ENCODE peak calls at places on chromosomes 16 and 17, in seven cellular contexts. P, I, S, M, X, N and U are unnamed samples.

GRCh38 chr17:27816946-27817345 is 16.6 kb upstream of the NOS2 start:
- DNase-seq in P (no peak), I (no peak), S (no peak), M (no peak), X (no peak), N (no peak), U (no peak)

GRCh38 chr17:38852771-38853291 is 690 bp downstream of the RPL23 start:
- DNase-seq in P (no peak), I (no peak), S (no peak), M (no peak), X (no peak), N (peak), U (no peak)

GRCh38 chr16:85017603-85018002 is 6.3 kb upstream of the ZDHHC7 start:
- DNase-seq in P (no peak), I (no peak), S (no peak), M (no peak), X (no peak), N (no peak), U (no peak)

GRCh38 chr17:4594406-4595349 is 10.3 kb downstream of the SMTNL2 start:
- DNase-seq in P (peak), I (peak), S (no peak), M (no peak), X (no peak), N (peak), U (no peak)

GRCh38 chr17:64443086-64443760 is 5.7 kb upstream of the MILR1 start:
- DNase-seq in P (no peak), I (no peak), S (no peak), M (no peak), X (no peak), N (no peak), U (no peak)

GRCh38 chr17:6346387-6346786 is 88.5 kb downstream of the AIPL1 start:
- DNase-seq in P (no peak), I (no peak), S (no peak), M (no peak), X (no peak), N (no peak), U (no peak)

GRCh38 chr16:88883946-88884345 is 17.5 kb upstream of the PABPN1L start:
- DNase-seq in P (no peak), I (no peak), S (no peak), M (no peak), X (no peak), N (no peak), U (no peak)

GRCh38 chr16:29663829-29664132 is 734 bp downstream of the SPN start:
- DNase-seq in P (no peak), I (no peak), S (no peak), M (no peak), X (no peak), N (no peak), U (no peak)

GRCh38 chr16:73405851-73406250 is 357.9 kb upstream of the ZFHX3 start:
- DNase-seq in P (no peak), I (no peak), S (no peak), M (no peak), X (no peak), N (no peak), U (no peak)

GRCh38 chr16:65069090-65069489 is 52.8 kb downstream of the CDH11 start:
- DNase-seq in P (no peak), I (no peak), S (no peak), M (peak), X (peak), N (no peak), U (no peak)

GRCh38 chr17:47895254-47895855 is 681 bp upstream of the SP2 start:
- DNase-seq in P (no peak), I (no peak), S (no peak), M (no peak), X (no peak), N (peak), U (no peak)

GRCh38 chr17:75250009-75250471 is 11.4 kb downstream of the GGA3 start:
- DNase-seq in P (peak), I (peak), S (no peak), M (no peak), X (peak), N (peak), U (peak)

GRCh38 chr17:57534863-57535651 is 210.0 kb downstream of the CCDC182 start:
- DNase-seq in P (no peak), I (no peak), S (peak), M (no peak), X (peak), N (no peak), U (no peak)

GRCh38 chr16:31242197-31242596 is 17.6 kb upstream of the ITGAM start:
- DNase-seq in P (no peak), I (no peak), S (no peak), M (no peak), X (peak), N (no peak), U (no peak)

GRCh38 chr17:58339775-58340622 is 11.4 kb upstream of the TSPOAP1 start:
- DNase-seq in P (no peak), I (no peak), S (no peak), M (no peak), X (no peak), N (peak), U (no peak)

GRCh38 chr17:37813753-37814152 is 68.9 kb upstream of the HNF1B start:
- DNase-seq in P (no peak), I (no peak), S (no peak), M (peak), X (no peak), N (no peak), U (no peak)

GRCh38 chr16:67975321-67976105 is 4.8 kb downstream of the DPEP3 start:
- DNase-seq in P (no peak), I (no peak), S (no peak), M (no peak), X (no peak), N (no peak), U (no peak)

GRCh38 chr16:89476379-89476778 is 14.0 kb downstream of the ANKRD11 start:
- DNase-seq in P (no peak), I (no peak), S (no peak), M (no peak), X (no peak), N (no peak), U (no peak)

GRCh38 chr17:48522990-48523389 is 7.8 kb downstream of the HOXB1 start:
- DNase-seq in P (no peak), I (no peak), S (peak), M (no peak), X (no peak), N (no peak), U (no peak)

GRCh38 chr17:79779661-79780365 is 1.9 kb downstream of the CBX2 start:
- DNase-seq in P (no peak), I (no peak), S (no peak), M (no peak), X (no peak), N (no peak), U (no peak)

GRCh38 chr17:81906476-81907218 is 4.6 kb downstream of the PCYT2 start:
- DNase-seq in P (no peak), I (no peak), S (no peak), M (no peak), X (no peak), N (no peak), U (no peak)

GRCh38 chr16:67833035-67833417 is 9.1 kb upstream of the THAP11 start:
- DNase-seq in P (no peak), I (no peak), S (no peak), M (peak), X (peak), N (no peak), U (no peak)

GRCh38 chr17:42843358-42843934 is 934 bp upstream of the AOC2 start:
- DNase-seq in P (no peak), I (no peak), S (no peak), M (peak), X (peak), N (peak), U (no peak)

GRCh38 chr17:80289631-80290030 is 29.0 kb downstream of the RNF213 start:
- DNase-seq in P (no peak), I (no peak), S (no peak), M (no peak), X (no peak), N (no peak), U (no peak)

GRCh38 chr16:15461376-15461775 is 27.0 kb downstream of the BMERB1 start:
- DNase-seq in P (no peak), I (no peak), S (no peak), M (no peak), X (no peak), N (no peak), U (no peak)

GRCh38 chr16:79723583-79724168 is 123.1 kb upstream of the MAF start:
- DNase-seq in P (no peak), I (no peak), S (no peak), M (no peak), X (no peak), N (no peak), U (no peak)

GRCh38 chr17:78239489-78239931 is 8.1 kb downstream of the TMEM235 start:
- DNase-seq in P (no peak), I (no peak), S (no peak), M (no peak), X (no peak), N (no peak), U (no peak)

GRCh38 chr16:55671974-55672280 is 16.1 kb downstream of the SLC6A2 start:
- DNase-seq in P (no peak), I (no peak), S (no peak), M (no peak), X (no peak), N (no peak), U (no peak)

GRCh38 chr16:14244344-14245010 is 173.4 kb downstream of the MRTFB start:
- DNase-seq in P (no peak), I (no peak), S (no peak), M (no peak), X (peak), N (no peak), U (no peak)

GRCh38 chr16:78836802-78837489 is 737.5 kb downstream of the WWOX start:
- DNase-seq in P (no peak), I (no peak), S (no peak), M (no peak), X (no peak), N (no peak), U (no peak)

GRCh38 chr16:87487361-87487924 is 5.4 kb downstream of the ZCCHC14 start:
- DNase-seq in P (no peak), I (no peak), S (peak), M (no peak), X (peak), N (no peak), U (no peak)

GRCh38 chr17:76036497-76037380 is 9.6 kb upstream of the EVPL start:
- DNase-seq in P (no peak), I (no peak), S (no peak), M (no peak), X (no peak), N (no peak), U (no peak)

GRCh38 chr17:56978441-56979090 is 635 bp downstream of the SCPEP1 start:
- DNase-seq in P (no peak), I (no peak), S (no peak), M (no peak), X (peak), N (no peak), U (no peak)

GRCh38 chr17:48160177-48160967 is 52.8 kb downstream of the SNX11 start:
- DNase-seq in P (no peak), I (no peak), S (peak), M (no peak), X (no peak), N (no peak), U (no peak)

GRCh38 chr16:66429290-66429962 is 2.3 kb downstream of the BEAN1 start:
- DNase-seq in P (no peak), I (no peak), S (no peak), M (no peak), X (no peak), N (no peak), U (no peak)

GRCh38 chr17:1005361-1005946 is 8.5 kb downstream of the TIMM22 start:
- DNase-seq in P (no peak), I (no peak), S (peak), M (no peak), X (peak), N (no peak), U (no peak)